ENCODE peak calls at places on chromosomes 3 and 15, in eight cellular contexts. T is skeletal muscle cell; B is stimulated activated CD4-positive, alpha-beta T cell treated with anti-CD3 and anti-CD28 coated beads, Interleukin-1b, Interleukin-23, amount 100 ng/mL, for 4 hours; H is DMS153; D is colonic mucosa; Q is globus pallidus; O is epithelial cell of esophagus; V is NCI-H510A treated with DMSO at 0.1 percent for 48 hours. J is an unnamed sample.

GRCh38 chr3:151281671-151282334 is 3.5 kb upstream of the P2RY14 start:
- DNase-seq in T (peak), B (no peak), H (no peak), D (no peak), Q (no peak), O (no peak), V (no peak), J (peak)

GRCh38 chr15:92616621-92617179 is 38.9 kb downstream of the FAM174B start:
- DNase-seq in T (no peak), B (no peak), H (no peak), D (no peak), Q (no peak), O (no peak), V (no peak), J (peak)

GRCh38 chr3:189368384-189368783 is 196.6 kb downstream of the TPRG1 start:
- DNase-seq in T (no peak), B (no peak), H (no peak), D (no peak), Q (no peak), O (no peak), V (no peak), J (no peak)

GRCh38 chr3:30644615-30645014 is 38.2 kb downstream of the TGFBR2 start:
- DNase-seq in T (peak), B (no peak), H (no peak), D (peak), Q (no peak), O (peak), V (no peak), J (peak)

GRCh38 chr3:33658971-33659848 is 58.8 kb downstream of the CLASP2 start:
- DNase-seq in T (peak), B (no peak), H (peak), D (peak), Q (peak), O (peak), V (peak), J (peak)

GRCh38 chr3:45917146-45917885 is 25.9 kb upstream of the CXCR6 start:
- DNase-seq in T (no peak), B (no peak), H (no peak), D (no peak), Q (no peak), O (peak), V (peak), J (no peak)

GRCh38 chr3:84318273-84318809 is 640.4 kb upstream of the CADM2 start:
- DNase-seq in T (no peak), B (no peak), H (no peak), D (no peak), Q (no peak), O (no peak), V (no peak), J (no peak)

GRCh38 chr3:150331978-150332568 is 76.0 kb upstream of the TSC22D2 start:
- DNase-seq in T (no peak), B (no peak), H (no peak), D (no peak), Q (no peak), O (no peak), V (no peak), J (no peak)

GRCh38 chr3:128285042-128285924 is 132.0 kb downstream of the EEFSEC start:
- DNase-seq in T (no peak), B (no peak), H (no peak), D (peak), Q (no peak), O (no peak), V (no peak), J (no peak)

GRCh38 chr3:141164844-141165243 is 66.8 kb upstream of the PXYLP1 start:
- DNase-seq in T (no peak), B (no peak), H (no peak), D (no peak), Q (no peak), O (no peak), V (no peak), J (no peak)

GRCh38 chr3:29099775-29100174 is 181.1 kb upstream of the RBMS3 start:
- DNase-seq in T (no peak), B (no peak), H (no peak), D (no peak), Q (no peak), O (no peak), V (no peak), J (no peak)

GRCh38 chr3:1087066-1087555 is 5.7 kb upstream of the CNTN6 start:
- DNase-seq in T (peak), B (no peak), H (peak), D (no peak), Q (no peak), O (peak), V (peak), J (peak)